ENCODE peak calls at places on chromosome X, in five cellular contexts. E is WTC11, V is T-helper 9 cell, D is NCI-H460, X is mucosa of descending colon. Z is an unnamed sample.

GRCh38 chrX:23742174-23742692 is 843 bp downstream of the ACOT9 start:
- DNase-seq in X (no peak), E (peak), D (peak), V (no peak), Z (peak)

GRCh38 chrX:48025561-48025960 is 18.8 kb downstream of the SPACA5 start:
- DNase-seq in V (no peak), X (no peak), E (peak), D (peak), Z (peak)

GRCh38 chrX:124230573-124231300 is 101.7 kb upstream of the TEX13D start:
- DNase-seq in E (no peak), D (no peak), X (no peak), V (no peak), Z (no peak)

GRCh38 chrX:19579485-19579884 is 64.2 kb upstream of the MAP3K15 start:
- DNase-seq in X (no peak), D (no peak), V (no peak), E (no peak), Z (no peak)

GRCh38 chrX:119206203-119206602 is 29.9 kb upstream of the PGRMC1 start:
- DNase-seq in V (no peak), X (no peak), D (no peak), E (no peak), Z (no peak)

GRCh38 chrX:137031517-137032377 is 2.0 kb downstream of the GPR101 start:
- DNase-seq in E (peak), X (peak), V (peak), D (peak), Z (peak)

GRCh38 chrX:150034788-150035187 is 96.5 kb upstream of the EOLA2 start:
- DNase-seq in V (no peak), D (no peak), X (no peak), E (no peak), Z (no peak)

GRCh38 chrX:1412551-1413161 is 20.7 kb upstream of the SLC25A6 start:
- DNase-seq in E (peak), X (peak), V (no peak), D (no peak), Z (no peak)

GRCh38 chrX:40971736-40972135 is 113.5 kb upstream of the USP9X start:
- DNase-seq in E (no peak), X (no peak), V (no peak), D (peak), Z (no peak)

GRCh38 chrX:129793604-129794191 is 13.9 kb downstream of the SASH3 start:
- DNase-seq in E (no peak), D (no peak), V (no peak), X (no peak), Z (no peak)

GRCh38 chrX:17291998-17292658 is 82.9 kb upstream of the NHS start:
- DNase-seq in X (no peak), V (no peak), D (no peak), E (no peak), Z (no peak)

GRCh38 chrX:153925739-153926593 is at the start of gene ARHGAP4:
- DNase-seq in X (peak), E (peak), D (peak), V (peak), Z (no peak)

GRCh38 chrX:153778684-153779101 is 2.1 kb upstream of the SRPK3 start:
- DNase-seq in E (peak), V (no peak), D (no peak), X (no peak), Z (no peak)

GRCh38 chrX:16212436-16212835 is 45.2 kb downstream of the MAGEB17 start:
- DNase-seq in D (no peak), V (no peak), E (no peak), X (no peak), Z (peak)

GRCh38 chrX:14802943-14803710 is 69.7 kb downstream of the FANCB start:
- DNase-seq in D (no peak), E (no peak), V (no peak), X (no peak), Z (no peak)

GRCh38 chrX:100904433-100904832 is 24.3 kb downstream of the XKRX start:
- DNase-seq in D (no peak), V (no peak), E (no peak), X (no peak), Z (no peak)

GRCh38 chrX:48665991-48666390 is 17.6 kb upstream of the WAS start:
- DNase-seq in D (no peak), E (no peak), X (no peak), V (no peak), Z (no peak)

GRCh38 chrX:9606971-9607370 is 142.1 kb downstream of the TBL1X start:
- DNase-seq in E (no peak), D (no peak), X (no peak), V (no peak), Z (no peak)

GRCh38 chrX:153948002-153948466 is 3.6 kb upstream of the RENBP start:
- DNase-seq in X (no peak), D (no peak), E (no peak), V (no peak), Z (no peak)

GRCh38 chrX:110671068-110671803 is 124.4 kb downstream of the CHRDL1 start:
- DNase-seq in D (no peak), X (no peak), E (no peak), V (no peak), Z (no peak)

GRCh38 chrX:85503258-85504158 is 124.0 kb upstream of the POF1B start:
- DNase-seq in X (no peak), E (no peak), V (no peak), D (no peak), Z (no peak)

GRCh38 chrX:1392376-1393130 is 640 bp upstream of the SLC25A6 start:
- DNase-seq in V (no peak), E (peak), X (peak), D (peak), Z (peak)

GRCh38 chrX:45238489-45238888 is 37.8 kb upstream of the DIPK2B start:
- DNase-seq in D (no peak), E (no peak), X (no peak), V (no peak), Z (no peak)

GRCh38 chrX:133726211-133726630 is 259.2 kb downstream of the GPC3 start:
- DNase-seq in V (no peak), D (peak), X (no peak), E (no peak), Z (no peak)

GRCh38 chrX:148316446-148316845 is 184.0 kb upstream of the AFF2 start:
- DNase-seq in V (no peak), D (no peak), E (no peak), X (no peak), Z (no peak)

GRCh38 chrX:46698691-46699090 is 60.2 kb downstream of the SLC9A7 start:
- DNase-seq in V (no peak), X (no peak), E (no peak), D (no peak), Z (no peak)

GRCh38 chrX:28659269-28659668 is 72.0 kb downstream of the IL1RAPL1 start:
- DNase-seq in V (no peak), D (no peak), X (no peak), E (peak), Z (no peak)

GRCh38 chrX:95764972-95765451 is 919.6 kb upstream of the DIAPH2 start:
- DNase-seq in V (no peak), E (no peak), X (no peak), D (peak), Z (peak)

GRCh38 chrX:41922694-41923171 is 621 bp downstream of the CASK start:
- DNase-seq in V (peak), X (peak), E (peak), D (peak), Z (no peak)

GRCh38 chrX:129957241-129958099 is 25.0 kb upstream of the BCORL1 start:
- DNase-seq in V (peak), E (peak), X (peak), D (no peak), Z (no peak)

GRCh38 chrX:9163153-9163790 is 129.3 kb upstream of the FAM9B start:
- DNase-seq in E (no peak), V (no peak), D (peak), X (no peak), Z (no peak)

GRCh38 chrX:9197231-9197630 is 163.3 kb upstream of the FAM9B start:
- DNase-seq in D (no peak), E (no peak), V (no peak), X (no peak), Z (no peak)

GRCh38 chrX:79270401-79270800 is 96.7 kb downstream of the ITM2A start:
- DNase-seq in X (peak), V (peak), D (no peak), E (peak), Z (no peak)

Z was measured in cerebellar cortex.